ENCODE peak calls at places on chromosomes 5 and 9, in four cellular contexts. Q, I, B and F are unnamed samples.

GRCh38 chr5:80343067-80343466 is 23.3 kb downstream of the SPZ1 start:
- DNase-seq in B (no peak), Q (no peak), I (peak), F (no peak)

GRCh38 chr5:52786937-52787599 is 648 bp upstream of the ITGA1 start:
- DNase-seq in I (peak), Q (peak), B (no peak), F (no peak)

GRCh38 chr5:9505215-9505614 is 40.7 kb downstream of the SEMA5A start:
- DNase-seq in B (no peak), I (peak), Q (no peak), F (no peak)

GRCh38 chr5:5523066-5523505 is 100.6 kb downstream of the ICE1 start:
- DNase-seq in I (peak), B (no peak), Q (peak), F (peak)

GRCh38 chr5:172502969-172503368 is 48.6 kb upstream of the SH3PXD2B start:
- DNase-seq in Q (peak), I (no peak), B (no peak), F (no peak)

GRCh38 chr5:12274236-12274635 is 370.0 kb upstream of the CTNND2 start:
- DNase-seq in B (no peak), I (no peak), Q (no peak), F (no peak)

GRCh38 chr9:113996531-113997001 is 81.5 kb downstream of the AMBP start:
- DNase-seq in I (no peak), Q (no peak), B (no peak), F (no peak)

GRCh38 chr9:77752566-77752965 is 104.4 kb upstream of the GNA14 start:
- DNase-seq in B (no peak), I (peak), Q (no peak), F (peak)

GRCh38 chr5:169717298-169717697 is 80.2 kb downstream of the DOCK2 start:
- DNase-seq in Q (no peak), I (peak), B (no peak), F (no peak)

GRCh38 chr5:159099049-159099760 is 511 bp downstream of the EBF1 start:
- DNase-seq in I (peak), Q (no peak), B (no peak), F (no peak)